ENCODE peak calls at places on chromosomes 16 and 17, in nine cellular contexts. E is A549, Y is upper lobe of left lung, A is K562, N is transverse colon, X is stomach, O is sigmoid colon, B is tibial nerve, I is HepG2. M is an unnamed sample. For H3K4me1, the result is how much of the 10 kb centered on the place peaks cover.

GRCh38 chr16:12489362-12489761 is 314.3 kb downstream of the CPPED1 start:
- DNase-seq in E (no peak), Y (no peak), A (no peak), N (no peak), X (no peak), O (no peak), B (no peak), I (no peak), M (no peak)

GRCh38 chr17:82383411-82383810 is 11.8 kb downstream of the UTS2R start:
- DNase-seq in E (no peak), Y (no peak), A (no peak), N (no peak), X (no peak), O (no peak), B (no peak), I (no peak), M (no peak)

GRCh38 chr16:26475579-26475978 is 591.1 kb upstream of the C16orf82 start:
- DNase-seq in E (no peak), Y (no peak), A (no peak), N (no peak), X (no peak), O (no peak), B (no peak), I (no peak), M (no peak)

GRCh38 chr16:20673882-20674683 is 23.4 kb downstream of the ACSM1 start:
- DNase-seq in E (no peak), Y (no peak), A (peak), N (no peak), X (no peak), O (no peak), B (no peak), I (peak), M (no peak)

GRCh38 chr17:39132192-39132600 is 19.2 kb downstream of the PLXDC1 start:
- DNase-seq in E (peak), Y (no peak), A (peak), N (no peak), X (no peak), O (peak), B (no peak), I (no peak), M (no peak)

GRCh38 chr16:10870137-10870776 is 6.7 kb upstream of the CIITA start:
- DNase-seq in E (no peak), Y (no peak), A (no peak), N (no peak), X (no peak), O (no peak), B (no peak), I (peak), M (no peak)

GRCh38 chr16:71648921-71649320 is 22.9 kb downstream of the MARVELD3 start:
- DNase-seq in E (peak), Y (no peak), A (no peak), N (no peak), X (no peak), O (no peak), B (no peak), I (peak), M (no peak)

GRCh38 chr16:50390914-50391700 is 22.3 kb upstream of the BRD7 start:
- DNase-seq in E (no peak), Y (no peak), A (no peak), N (no peak), X (no peak), O (no peak), B (no peak), I (no peak), M (no peak)

GRCh38 chr17:4101127-4101798 is 41.6 kb downstream of the ZZEF1 start:
- DNase-seq in E (peak), Y (no peak), A (no peak), N (no peak), X (no peak), O (no peak), B (no peak), I (no peak), M (no peak)

GRCh38 chr17:82950525-82951102 is 110.8 kb upstream of the ZNF750 start:
- DNase-seq in E (no peak), Y (peak), A (no peak), N (no peak), X (no peak), O (peak), B (no peak), I (no peak), M (no peak)

GRCh38 chr16:79400462-79401149 is 199.9 kb downstream of the MAF start:
- DNase-seq in E (no peak), Y (no peak), A (peak), N (peak), X (peak), O (no peak), B (no peak), I (peak), M (no peak)

GRCh38 chr16:65509172-65509571 is 387.3 kb upstream of the CDH11 start:
- DNase-seq in E (no peak), Y (no peak), A (no peak), N (no peak), X (no peak), O (no peak), B (no peak), I (no peak), M (no peak)

GRCh38 chr17:61251939-61252865 is 147.4 kb upstream of the TBX2 start:
- DNase-seq in E (peak), Y (peak), A (no peak), N (peak), X (peak), O (peak), B (peak), I (no peak), M (peak)

GRCh38 chr16:90081606-90081970 is 4.5 kb upstream of the PRDM7 start:
- DNase-seq in E (no peak), Y (no peak), A (no peak), N (no peak), X (no peak), O (no peak), B (no peak), I (no peak), M (no peak)

GRCh38 chr17:57665696-57666095 is 79.4 kb downstream of the CCDC182 start:
- DNase-seq in E (no peak), Y (no peak), A (no peak), N (no peak), X (no peak), O (peak), B (no peak), I (no peak), M (no peak)

GRCh38 chr16:57178793-57179212 is 7.0 kb downstream of the PSME3IP1 start:
- DNase-seq in E (no peak), Y (no peak), A (no peak), N (no peak), X (no peak), O (no peak), B (no peak), I (peak), M (no peak)

GRCh38 chr16:8931864-8932263 is 31.8 kb downstream of the USP7 start:
- DNase-seq in E (peak), Y (peak), A (peak), N (peak), X (peak), O (no peak), B (no peak), I (peak), M (no peak)

GRCh38 chr17:17663160-17664072 is 17.8 kb upstream of the RAI1 start:
- DNase-seq in E (peak), Y (peak), A (peak), N (peak), X (peak), O (peak), B (no peak), I (peak), M (no peak)

GRCh38 chr16:89657442-89658220 is at the start of the genes CHMP1A and SPATA33:
- DNase-seq in E (peak), Y (peak), A (peak), N (peak), X (peak), O (peak), B (peak), I (peak), M (peak)

GRCh38 chr16:48636521-48636920 is 26.5 kb upstream of the N4BP1 start:
- DNase-seq in E (no peak), Y (no peak), A (no peak), N (no peak), X (peak), O (no peak), B (no peak), I (no peak), M (peak)

GRCh38 chr16:30658731-30659506 is 688 bp downstream of the FBRS start:
- DNase-seq in E (peak), Y (peak), A (peak), N (no peak), X (peak), O (peak), B (peak), I (peak), M (peak)

GRCh38 chr17:28745052-28745776 is 1.4 kb downstream of the TRAF4 start:
- DNase-seq in E (peak), Y (no peak), A (peak), N (peak), X (peak), O (peak), B (peak), I (peak), M (no peak)

GRCh38 chr17:37737971-37738370 is 6.9 kb downstream of the HNF1B start:
- DNase-seq in E (no peak), Y (no peak), A (no peak), N (no peak), X (no peak), O (no peak), B (no peak), I (no peak), M (no peak)

GRCh38 chr17:9434502-9435113 is 141.0 kb downstream of the STX8 start:
- DNase-seq in E (no peak), Y (no peak), A (no peak), N (no peak), X (peak), O (no peak), B (no peak), I (no peak), M (no peak)

GRCh38 chr16:47734987-47735594 is 274.0 kb downstream of the PHKB start:
- DNase-seq in E (no peak), Y (peak), A (no peak), N (peak), X (peak), O (no peak), B (no peak), I (no peak), M (peak)

DNA sequence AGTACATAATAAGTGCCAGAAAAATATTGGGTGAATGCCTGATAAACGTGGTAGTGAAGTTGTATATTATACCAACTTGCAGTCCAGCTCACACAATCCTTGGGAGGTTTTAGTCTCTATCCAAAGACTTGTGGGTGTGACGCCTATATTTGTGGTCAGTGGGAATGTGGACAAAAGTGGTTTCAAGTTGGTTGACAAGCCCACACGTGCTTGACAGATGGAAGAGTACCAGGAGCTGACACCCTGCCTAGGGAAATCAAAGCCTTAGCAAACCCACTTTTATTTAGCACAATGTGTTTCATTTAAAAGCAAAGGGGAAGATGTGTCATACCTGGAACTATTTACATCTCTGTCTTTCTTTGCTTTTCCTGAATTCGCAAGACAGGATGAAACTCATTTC is 79.0 kb downstream of the CA10 start:
- DNase-seq in E (no peak), Y (no peak), A (no peak), N (no peak), X (no peak), O (no peak), B (no peak), I (no peak), M (no peak)
- TF ChIP-seq EP300 in E (no peak), Y (no peak), A (no peak), N (no peak), X (no peak), O (no peak), B (no peak), I (no peak), M (no peak)

DNA sequence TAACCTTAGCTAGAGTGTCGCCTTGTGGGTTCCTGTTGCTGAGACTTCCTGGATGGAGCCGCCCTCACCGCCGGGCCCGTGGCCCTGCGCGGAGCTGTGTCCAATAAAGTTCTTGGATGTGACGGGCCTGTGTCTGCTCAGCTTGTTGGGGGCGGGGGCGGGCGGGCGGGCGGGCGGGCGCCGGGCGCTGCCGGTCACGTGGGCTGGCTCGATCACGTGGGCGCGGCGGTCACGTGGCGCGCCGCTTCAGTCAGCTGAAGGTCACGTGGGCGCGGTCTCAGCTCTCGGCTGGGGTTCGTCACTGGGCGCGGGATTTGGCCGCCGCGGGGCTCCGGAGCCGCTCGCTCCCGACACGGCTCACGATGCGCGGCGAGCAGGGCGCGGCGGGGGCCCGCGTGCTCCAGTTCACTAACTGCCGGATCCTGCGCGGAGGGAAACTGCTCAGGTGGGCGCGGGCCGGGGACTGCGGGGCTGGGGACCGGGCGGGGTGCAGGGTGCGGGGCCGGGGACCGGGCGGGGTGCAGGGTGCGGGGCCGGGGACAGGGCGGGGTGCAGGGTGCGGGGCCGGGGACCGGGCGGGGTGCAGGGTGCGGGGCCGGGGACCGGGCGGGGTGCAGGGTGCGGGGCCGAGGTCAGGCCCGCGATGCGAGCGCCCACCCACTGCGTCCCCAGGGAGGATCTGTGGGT is at the start of gene AMDHD2:
- DNase-seq in E (peak), Y (peak), A (peak), N (peak), X (peak), O (peak), B (peak), I (peak), M (peak)
- TF ChIP-seq POLR2A in E (no peak), Y (no peak), A (peak), N (peak), X (no peak), O (no peak), B (peak), I (peak), M (no peak)

DNA sequence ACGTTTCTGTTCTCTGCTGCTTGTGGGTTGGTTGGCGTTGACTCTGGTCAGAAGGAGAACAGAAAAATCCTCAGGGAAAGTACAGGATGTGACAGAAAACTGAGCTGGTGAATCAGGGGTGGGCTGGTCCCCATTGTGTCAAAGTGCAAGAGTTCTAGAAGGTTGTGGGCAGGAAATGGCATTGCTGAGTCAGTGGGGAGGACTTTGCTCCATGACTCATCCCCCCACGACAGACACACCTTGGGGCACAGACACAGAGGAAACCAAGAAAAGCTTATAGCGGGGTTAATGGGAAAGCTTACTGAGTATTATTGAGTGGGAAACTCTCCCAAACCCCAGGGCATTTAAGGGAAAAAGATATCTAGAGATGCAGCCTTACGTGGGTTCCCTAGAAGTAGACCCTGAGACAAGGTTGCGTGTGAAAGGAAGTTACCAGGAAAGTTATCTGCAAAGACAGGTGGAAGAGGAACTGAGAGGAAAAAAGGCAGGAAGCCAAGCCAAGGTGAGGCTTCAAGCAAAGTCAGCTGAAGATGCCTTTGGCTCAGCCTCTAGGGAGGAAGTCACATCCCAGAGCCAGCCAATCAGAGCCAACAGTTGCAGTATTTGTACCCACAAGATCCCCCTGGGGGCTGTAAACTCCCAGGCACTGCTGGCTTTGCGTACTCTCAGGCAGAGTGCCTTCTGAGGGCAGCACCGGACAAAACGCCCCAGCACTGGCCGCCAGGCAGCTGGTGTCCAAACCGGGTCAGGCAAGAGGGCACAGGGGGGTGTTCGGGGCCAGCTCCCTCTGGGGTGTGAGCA is 86.4 kb downstream of the FOXL1 start:
- DNase-seq in E (peak), Y (no peak), A (peak), N (peak), X (peak), O (no peak), B (no peak), I (peak), M (no peak)
- H3K4me1 ChIP-seq in E (under half), Y (under half), A (under half), N (under half), X (under half), O (under half), B (under half), I (under half), M (under half)

DNA sequence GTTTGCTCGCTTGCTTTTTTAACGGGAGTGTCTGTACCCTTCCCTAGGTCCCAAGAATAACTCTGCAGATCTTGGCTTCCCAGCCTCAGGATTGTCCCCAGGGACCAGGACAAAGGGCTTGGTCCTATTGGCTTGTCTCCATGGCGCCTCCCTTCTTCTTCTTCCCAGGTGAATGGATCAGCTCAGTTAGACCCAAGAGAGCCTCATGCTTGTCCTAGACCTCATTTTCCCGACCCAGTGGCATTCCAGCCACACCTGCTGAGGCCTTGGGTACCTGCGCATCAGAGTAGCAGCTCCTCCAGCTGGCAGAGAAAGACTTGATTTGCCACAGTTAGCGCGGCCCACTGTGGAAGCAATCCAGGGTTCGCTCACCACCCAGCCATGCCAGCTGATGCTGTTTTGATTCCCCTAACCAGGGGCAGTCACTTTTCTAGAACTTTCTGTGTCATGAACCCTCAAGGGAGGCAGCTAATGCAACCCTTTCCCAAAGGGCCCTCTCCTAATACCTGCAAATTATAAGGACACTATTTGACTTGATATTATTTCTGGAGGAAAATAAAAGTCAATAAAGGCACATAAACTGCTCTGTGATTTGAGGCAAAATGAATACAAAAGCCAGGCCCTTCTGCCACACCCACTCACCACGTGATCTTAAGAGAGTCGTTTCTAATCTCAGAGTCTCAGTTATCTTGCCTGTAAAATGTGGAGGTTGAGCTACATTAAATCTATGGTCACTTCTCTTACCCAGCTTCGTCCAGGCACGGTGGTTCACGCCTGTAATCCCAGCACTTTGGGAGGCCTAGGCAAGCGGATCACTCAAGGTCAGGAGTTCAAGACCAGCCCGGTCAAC is 13.9 kb downstream of the GPR142 start:
- DNase-seq in E (no peak), Y (no peak), A (no peak), N (peak), X (no peak), O (no peak), B (no peak), I (no peak), M (no peak)
- TF ChIP-seq EP300 in E (no peak), Y (no peak), A (no peak), N (no peak), X (no peak), O (no peak), B (no peak), I (no peak), M (no peak)

DNA sequence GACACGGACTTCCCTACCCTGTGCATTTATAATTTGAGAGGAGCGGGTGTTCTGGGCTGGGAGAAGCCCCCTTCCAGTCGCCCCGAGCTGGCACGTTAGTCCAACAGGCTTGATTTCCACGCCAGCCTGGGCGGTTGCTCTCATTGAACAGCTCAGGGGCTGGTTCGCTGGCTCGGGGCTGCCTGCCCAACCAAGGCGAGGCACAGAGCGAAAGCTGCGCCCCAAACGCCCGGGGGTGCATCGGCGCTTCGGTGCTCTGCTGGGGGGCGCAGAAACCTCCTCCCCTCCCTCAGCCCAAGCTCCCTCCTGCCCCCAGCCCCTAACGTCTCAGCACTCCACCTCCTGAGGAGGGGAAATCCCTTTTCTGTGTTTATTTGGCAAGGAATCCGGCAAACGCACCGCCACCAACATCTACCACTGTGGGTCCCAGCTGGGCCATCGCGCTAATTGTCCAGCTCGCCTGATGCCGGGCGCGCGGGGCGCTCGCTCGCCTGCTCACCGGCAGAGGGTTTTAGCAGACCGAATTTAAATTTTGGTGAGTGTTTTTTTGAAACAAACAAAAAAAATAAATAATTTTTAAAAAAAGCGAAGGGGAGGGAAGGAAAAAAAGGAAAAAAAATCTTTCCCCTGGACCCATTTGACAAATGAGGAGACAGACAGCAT is 29.5 kb upstream of the RBFOX1 start:
- DNase-seq in E (no peak), Y (no peak), A (no peak), N (no peak), X (no peak), O (no peak), B (no peak), I (no peak), M (no peak)
- TF ChIP-seq POLR2A in E (no peak), Y (no peak), A (no peak), N (no peak), X (no peak), O (no peak), B (no peak), I (no peak), M (no peak)

GRCh38 chr16:964696-965395 is 5.9 kb downstream of the LMF1 start:
- DNase-seq in E (no peak), Y (peak), A (no peak), N (peak), X (no peak), O (no peak), B (no peak), I (no peak), M (no peak)
- H3K4me1 ChIP-seq in E (under half), Y (under half), A (under half), N (under half), X (under half), O (under half), B (under half), I (under half), M (under half)